ENCODE peak calls at places on chromosomes 16 and 17, in nine cellular contexts. P is heart right ventricle, J is transverse colon, R is glutamatergic neuron, K is AG04450, W is fibroblast of lung, A is colonic mucosa, U is osteocyte, H is HFF-Myc. G is an unnamed sample.

GRCh38 chr17:30113213-30113612 is 3.4 kb upstream of the NSRP1 start:
- DNase-seq in P (no peak), J (peak), R (no peak), K (no peak), W (no peak), A (peak), U (no peak), H (no peak), G (no peak)

GRCh38 chr17:21210411-21211076 is 3.4 kb downstream of the TMEM11 start:
- DNase-seq in P (no peak), J (peak), R (no peak), K (no peak), W (no peak), A (peak), U (no peak), H (no peak), G (no peak)

GRCh38 chr17:44351464-44351863 is 6.4 kb downstream of the GRN start:
- DNase-seq in P (no peak), J (no peak), R (no peak), K (no peak), W (no peak), A (no peak), U (no peak), H (no peak), G (no peak)

GRCh38 chr16:2288701-2289100 is 20.8 kb upstream of the RNPS1 start:
- DNase-seq in P (no peak), J (no peak), R (no peak), K (no peak), W (no peak), A (no peak), U (no peak), H (no peak), G (no peak)

GRCh38 chr16:17776888-17777287 is 306.1 kb upstream of the XYLT1 start:
- DNase-seq in P (no peak), J (no peak), R (no peak), K (no peak), W (no peak), A (no peak), U (no peak), H (no peak), G (no peak)

GRCh38 chr17:10631048-10631700 is 25.9 kb downstream of the MYH3 start:
- DNase-seq in P (no peak), J (peak), R (peak), K (no peak), W (peak), A (peak), U (no peak), H (no peak), G (peak)

GRCh38 chr17:69523252-69523861 is 108.9 kb downstream of the MAP2K6 start:
- DNase-seq in P (peak), J (no peak), R (peak), K (peak), W (peak), A (peak), U (no peak), H (peak), G (no peak)

GRCh38 chr17:2703606-2704005 is 8.0 kb downstream of the CLUH start:
- DNase-seq in P (no peak), J (no peak), R (no peak), K (no peak), W (no peak), A (no peak), U (no peak), H (no peak), G (no peak)

GRCh38 chr16:81581107-81581506 is 136.5 kb downstream of the CMIP start:
- DNase-seq in P (no peak), J (peak), R (no peak), K (no peak), W (no peak), A (peak), U (no peak), H (no peak), G (no peak)

GRCh38 chr17:34358631-34359030 is 2.4 kb downstream of the CCL13 start:
- DNase-seq in P (no peak), J (no peak), R (no peak), K (no peak), W (no peak), A (no peak), U (no peak), H (no peak), G (no peak)

GRCh38 chr16:48491517-48491916 is 106.3 kb upstream of the SIAH1 start:
- DNase-seq in P (no peak), J (no peak), R (no peak), K (no peak), W (peak), A (no peak), U (no peak), H (no peak), G (no peak)

GRCh38 chr17:40032322-40033320 is 17.4 kb downstream of the CSF3 start:
- DNase-seq in P (peak), J (peak), R (no peak), K (no peak), W (no peak), A (peak), U (no peak), H (no peak), G (no peak)

GRCh38 chr17:81191116-81191515 is 25.1 kb upstream of the AATK start:
- DNase-seq in P (no peak), J (no peak), R (no peak), K (no peak), W (no peak), A (no peak), U (no peak), H (no peak), G (no peak)

GRCh38 chr17:42667088-42667951 is 8.2 kb downstream of the TUBG2 start:
- DNase-seq in P (peak), J (peak), R (no peak), K (no peak), W (peak), A (peak), U (peak), H (no peak), G (no peak)

GRCh38 chr17:48310748-48311213 is 119.2 kb downstream of the SKAP1 start:
- DNase-seq in P (no peak), J (no peak), R (peak), K (no peak), W (no peak), A (no peak), U (no peak), H (no peak), G (no peak)

GRCh38 chr16:89370081-89370511 is 120.3 kb downstream of the ANKRD11 start:
- DNase-seq in P (no peak), J (no peak), R (no peak), K (no peak), W (no peak), A (no peak), U (no peak), H (no peak), G (no peak)

GRCh38 chr16:70522216-70523000 is 946 bp downstream of the COG4 start:
- DNase-seq in P (no peak), J (no peak), R (no peak), K (no peak), W (no peak), A (no peak), U (no peak), H (no peak), G (no peak)

GRCh38 chr16:31477220-31478216 is 5.4 kb upstream of the SLC5A2 start:
- DNase-seq in P (no peak), J (peak), R (peak), K (no peak), W (no peak), A (peak), U (no peak), H (no peak), G (peak)

GRCh38 chr16:28984619-28985135 is at the start of gene LAT:
- DNase-seq in P (no peak), J (peak), R (no peak), K (no peak), W (no peak), A (peak), U (no peak), H (no peak), G (no peak)

GRCh38 chr16:85220125-85220839 is 108.0 kb upstream of the CIBAR2 start:
- DNase-seq in P (peak), J (peak), R (peak), K (peak), W (peak), A (peak), U (peak), H (peak), G (no peak)

GRCh38 chr17:39365252-39365651 is 36.2 kb downstream of the FBXL20 start:
- DNase-seq in P (no peak), J (no peak), R (no peak), K (peak), W (peak), A (no peak), U (no peak), H (peak), G (no peak)

DNA sequence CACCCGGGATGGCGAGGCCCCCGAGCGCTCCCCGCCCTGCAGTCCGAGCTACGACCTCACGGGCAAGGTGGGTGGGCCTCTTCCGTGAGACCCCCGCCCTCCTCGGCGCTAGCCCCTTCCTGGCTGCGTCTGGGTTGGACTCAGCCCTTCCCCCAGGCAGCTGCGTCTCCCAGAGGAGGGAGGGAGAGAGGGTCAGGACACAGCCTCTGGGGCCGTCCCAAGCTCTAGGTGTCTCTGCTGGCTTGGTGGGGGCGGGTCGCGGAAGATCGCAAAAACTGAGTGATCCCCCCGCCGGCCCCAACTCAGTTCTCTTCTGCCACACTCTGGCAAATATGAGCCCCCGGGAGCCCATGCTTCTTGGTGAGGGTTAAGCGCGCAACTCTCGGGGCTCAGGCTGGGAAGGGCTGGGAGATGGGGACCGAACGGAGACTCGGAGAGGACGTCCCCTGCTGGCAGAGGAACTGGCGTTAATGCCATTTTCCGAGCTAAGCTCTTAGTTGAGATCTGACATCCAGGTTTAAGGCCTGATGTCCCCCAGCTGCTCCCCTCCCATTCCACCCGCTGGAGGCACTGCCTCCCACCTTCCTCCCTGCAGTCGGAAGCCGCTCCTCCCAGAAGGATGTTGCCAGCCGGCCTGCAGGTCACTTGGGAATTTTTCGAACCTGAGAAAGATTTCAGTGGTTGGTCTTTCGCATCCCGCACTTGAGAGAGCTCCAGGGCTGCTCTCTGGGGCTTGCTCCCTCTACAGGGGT is 419 bp downstream of the RAB37 start:
- DNase-seq in P (no peak), J (peak), R (peak), K (no peak), W (no peak), A (no peak), U (no peak), H (no peak), G (no peak)
- TF ChIP-seq CTCF in P (peak), J (peak), R (peak), K (peak), W (peak), A (peak), U (peak), H (peak), G (peak)

DNA sequence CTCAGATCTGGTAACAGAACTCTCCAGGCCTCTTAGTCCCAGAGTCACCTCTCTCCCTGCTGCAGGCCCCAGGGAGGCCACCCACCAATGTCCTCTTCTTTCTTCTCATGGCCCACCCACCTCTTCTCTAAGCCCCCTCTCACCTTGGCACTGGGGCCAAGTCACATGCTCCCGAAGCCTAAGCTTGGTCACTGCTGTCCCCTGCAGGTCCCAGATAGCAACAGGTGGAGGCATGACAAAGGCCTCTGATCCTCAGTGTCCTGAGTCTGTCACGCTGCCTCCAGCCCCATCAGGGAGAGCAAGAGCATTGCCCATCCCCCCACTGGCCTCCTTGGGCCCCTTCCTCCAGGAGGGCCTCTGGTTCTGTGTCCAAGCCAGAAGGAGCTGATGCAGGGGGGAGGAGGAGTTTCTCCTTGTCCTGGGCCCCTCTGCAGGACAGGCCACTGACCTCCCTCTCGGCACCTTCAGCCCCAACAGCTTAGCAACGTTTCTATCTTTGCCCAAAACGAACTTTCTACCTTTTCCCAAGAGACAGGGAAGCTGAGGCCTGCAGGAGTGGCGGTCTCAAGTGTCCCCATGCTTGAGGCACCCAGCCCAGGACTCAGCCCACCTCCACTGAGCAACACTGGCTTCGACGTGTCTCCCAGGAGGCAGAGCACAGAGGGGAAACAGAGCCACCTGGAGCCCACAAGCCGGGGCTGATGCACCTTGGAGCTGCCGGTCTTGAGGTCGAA is 8.6 kb downstream of the P2RX1 start:
- DNase-seq in P (no peak), J (no peak), R (no peak), K (no peak), W (no peak), A (no peak), U (no peak), H (no peak), G (no peak)
- TF ChIP-seq CTCF in P (peak), J (no peak), R (no peak), K (peak), W (no peak), A (peak), U (peak), H (peak), G (no peak)

GRCh38 chr17:8944748-8945147 is 20.8 kb downstream of the PIK3R5 start:
- DNase-seq in P (no peak), J (no peak), R (no peak), K (no peak), W (no peak), A (no peak), U (no peak), H (no peak), G (no peak)
- TF ChIP-seq CTCF in P (no peak), J (no peak), R (no peak), K (no peak), W (no peak), A (no peak), U (no peak), H (no peak), G (no peak)

GRCh38 chr16:74718741-74719610 is 18.3 kb upstream of the MLKL start:
- DNase-seq in P (no peak), J (no peak), R (no peak), K (no peak), W (no peak), A (no peak), U (no peak), H (no peak), G (no peak)
- TF ChIP-seq CTCF in P (no peak), J (no peak), R (no peak), K (no peak), W (no peak), A (no peak), U (no peak), H (no peak), G (no peak)

GRCh38 chr16:57609541-57610401 is 18.7 kb upstream of the ADGRG1 start:
- DNase-seq in P (peak), J (peak), R (no peak), K (no peak), W (peak), A (peak), U (peak), H (no peak), G (no peak)
- TF ChIP-seq CTCF in P (peak), J (no peak), R (no peak), K (peak), W (no peak), A (no peak), U (no peak), H (no peak), G (no peak)

GRCh38 chr16:68287276-68288251 is 23.2 kb downstream of the SLC7A6OS start:
- DNase-seq in P (peak), J (no peak), R (no peak), K (no peak), W (peak), A (no peak), U (no peak), H (peak), G (no peak)
- TF ChIP-seq CTCF in P (no peak), J (no peak), R (no peak), K (no peak), W (no peak), A (no peak), U (no peak), H (no peak), G (no peak)

DNA sequence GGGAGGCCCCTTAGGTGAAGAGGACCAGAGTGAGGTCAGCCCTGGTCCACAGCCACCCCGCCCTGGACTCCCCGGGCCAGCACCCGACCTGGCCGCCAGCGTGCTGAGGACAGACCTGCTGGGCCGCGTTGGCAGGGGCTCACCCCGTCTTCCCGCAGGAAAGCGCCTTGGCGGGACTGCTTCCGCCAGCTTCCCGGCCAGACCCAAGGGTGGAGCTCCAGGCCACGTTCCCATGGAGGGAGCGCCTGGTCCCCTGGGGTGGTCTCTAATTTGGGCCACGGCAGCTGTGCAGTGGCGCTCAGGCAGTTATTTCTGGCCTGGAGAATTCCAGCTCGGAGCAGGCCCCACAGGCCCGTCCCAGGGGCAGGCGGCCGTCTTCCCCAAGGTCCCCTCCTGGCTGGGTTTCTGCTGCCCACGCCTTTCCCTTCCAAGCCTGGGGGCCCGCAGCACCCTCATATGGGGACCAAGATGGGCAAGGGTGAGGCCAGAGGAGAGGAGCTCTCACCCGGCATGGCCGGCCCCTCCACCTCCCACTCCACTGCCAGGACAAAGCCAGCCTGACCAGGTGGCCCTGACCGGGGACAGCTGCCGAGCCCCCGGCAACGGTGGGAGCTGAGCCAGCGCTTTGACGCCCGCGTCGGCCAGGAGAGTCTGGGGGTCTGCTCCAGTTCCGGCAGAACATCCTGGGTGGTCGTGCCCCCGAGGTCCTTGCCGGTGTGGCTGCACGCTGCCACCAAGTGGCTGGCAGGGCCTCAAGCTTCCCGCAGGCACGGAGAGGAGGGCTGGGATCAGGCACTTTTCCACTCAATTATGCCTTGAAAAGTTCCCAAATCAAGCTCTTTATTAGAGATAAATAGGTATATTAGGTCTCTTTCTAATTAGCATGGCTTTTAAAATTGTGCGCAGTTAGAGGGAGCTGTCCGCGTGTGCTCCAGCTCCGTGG is 28.1 kb downstream of the CACNA1H start:
- DNase-seq in P (peak), J (no peak), R (peak), K (no peak), W (no peak), A (no peak), U (no peak), H (no peak), G (no peak)
- TF ChIP-seq CTCF in P (no peak), J (no peak), R (no peak), K (peak), W (no peak), A (no peak), U (peak), H (no peak), G (peak)

GRCh38 chr17:49788443-49789277 is at the start of gene KAT7:
- DNase-seq in P (peak), J (peak), R (peak), K (peak), W (peak), A (peak), U (peak), H (peak), G (peak)
- TF ChIP-seq CTCF in P (peak), J (no peak), R (no peak), K (no peak), W (no peak), A (no peak), U (no peak), H (no peak), G (no peak)

GRCh38 chr17:77324227-77324626 is 183.5 kb downstream of the SEC14L1 start:
- DNase-seq in P (no peak), J (no peak), R (no peak), K (no peak), W (no peak), A (peak), U (peak), H (no peak), G (no peak)

GRCh38 chr17:77325537-77325825 is 184.7 kb downstream of the SEC14L1 start:
- DNase-seq in P (no peak), J (no peak), R (no peak), K (no peak), W (no peak), A (no peak), U (no peak), H (no peak), G (no peak)

GRCh38 chr17:77326636-77327035 is 185.9 kb downstream of the SEC14L1 start:
- DNase-seq in P (no peak), J (no peak), R (no peak), K (no peak), W (no peak), A (peak), U (peak), H (no peak), G (no peak)

GRCh38 chr17:77327181-77327565 is 186.4 kb downstream of the SEC14L1 start:
- DNase-seq in P (no peak), J (peak), R (no peak), K (no peak), W (no peak), A (no peak), U (peak), H (no peak), G (no peak)

DNA sequence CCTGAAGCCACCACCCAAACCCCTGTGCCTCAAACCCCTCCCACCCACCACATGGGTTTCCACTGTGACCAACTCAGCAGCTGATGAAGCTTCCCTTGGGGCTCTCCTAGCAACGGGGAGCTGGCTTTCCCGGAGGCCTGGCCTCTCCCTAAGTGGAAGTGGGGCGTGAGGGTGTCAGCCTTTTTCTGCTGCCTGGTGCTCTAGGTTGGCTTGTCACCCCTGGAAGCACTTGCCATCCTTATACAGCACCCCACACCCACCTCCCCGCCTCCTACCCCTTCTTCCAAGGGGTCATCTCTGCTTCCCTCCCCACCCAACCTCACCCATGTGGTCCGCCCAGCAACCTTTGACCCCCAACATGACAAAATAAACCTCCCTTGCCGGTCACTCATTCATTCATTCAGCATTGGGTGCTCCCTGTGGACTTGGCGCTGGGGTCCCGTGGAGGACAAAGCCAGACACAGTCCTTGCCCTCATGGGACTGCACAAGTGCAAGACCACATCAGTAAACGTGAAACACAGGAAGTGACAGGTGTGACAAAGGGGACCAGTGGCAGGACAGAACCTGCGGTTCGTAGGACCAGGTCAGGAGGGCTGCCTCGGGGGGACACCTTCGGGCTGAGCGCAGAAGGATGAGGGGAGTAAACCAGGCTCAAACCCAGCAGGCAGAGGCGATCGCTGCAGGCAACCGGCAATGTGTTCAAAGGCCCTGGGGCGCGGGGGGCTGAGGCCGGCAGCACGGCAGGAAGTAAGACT is 185.2 kb downstream of the SEC14L1 start:
- DNase-seq in P (no peak), J (peak), R (no peak), K (no peak), W (no peak), A (peak), U (peak), H (no peak), G (no peak)
- TF ChIP-seq CTCF in P (no peak), J (no peak), R (no peak), K (no peak), W (no peak), A (no peak), U (no peak), H (no peak), G (no peak)